ENCODE peak calls at places on chromosome 11, in eight cellular contexts. S is transverse colon; O is fibroblast of lung; P is CD8-positive, alpha-beta T cell; L is pancreas; E is brain microvascular endothelial cell; X is dorsolateral prefrontal cortex; F is stomach. Q is an unnamed sample.

GRCh38 chr11:67253872-67254624 is 12.2 kb upstream of the GRK2 start:
- DNase-seq in S (no peak), O (no peak), P (no peak), L (no peak), E (no peak), X (no peak), F (no peak), Q (no peak)

GRCh38 chr11:1149545-1149944 is 8.2 kb upstream of the MUC5AC start:
- DNase-seq in S (no peak), O (no peak), P (no peak), L (no peak), E (no peak), X (no peak), F (no peak), Q (no peak)

GRCh38 chr11:45187375-45187774 is 40.9 kb downstream of the PRDM11 start:
- DNase-seq in S (no peak), O (no peak), P (no peak), L (no peak), E (no peak), X (no peak), F (no peak), Q (no peak)

GRCh38 chr11:117413616-117414015 is 86.0 kb downstream of the CEP164 start:
- DNase-seq in S (no peak), O (no peak), P (no peak), L (no peak), E (no peak), X (no peak), F (no peak), Q (no peak)

GRCh38 chr11:82776377-82776776 is 42.7 kb upstream of the FAM181B start:
- DNase-seq in S (no peak), O (no peak), P (no peak), L (no peak), E (peak; percentile 41), X (no peak), F (no peak), Q (no peak)

GRCh38 chr11:58625826-58626460 is 3.5 kb downstream of the CNTF start:
- DNase-seq in S (no peak), O (peak; percentile 35), P (no peak), L (no peak), E (peak; percentile 75), X (no peak), F (no peak), Q (peak; percentile 80)

GRCh38 chr11:299951-300735 is 817 bp upstream of the IFITM5 start:
- DNase-seq in S (no peak), O (no peak), P (no peak), L (peak; percentile 61), E (no peak), X (no peak), F (no peak), Q (no peak)

GRCh38 chr11:110763249-110764011 is 51.2 kb upstream of the ARHGAP20 start:
- DNase-seq in S (peak; percentile 52), O (peak; percentile 86), P (no peak), L (peak; percentile 31), E (peak; percentile 31), X (no peak), F (peak; percentile 74), Q (no peak)

GRCh38 chr11:18669629-18670162 is 28.9 kb upstream of the TMEM86A start:
- DNase-seq in S (no peak), O (no peak), P (no peak), L (no peak), E (no peak), X (no peak), F (no peak), Q (no peak)

GRCh38 chr11:58905716-58906547 is 33.4 kb upstream of the GLYATL1 start:
- DNase-seq in S (peak; percentile 50), O (peak; percentile 94), P (no peak), L (peak; percentile 42), E (peak; percentile 89), X (peak; percentile 64), F (peak; percentile 50), Q (peak; percentile 70)

GRCh38 chr11:2664886-2665746 is 34.7 kb downstream of the KCNQ1OT1 start:
- DNase-seq in S (no peak), O (no peak), P (no peak), L (no peak), E (no peak), X (peak; percentile 30), F (peak; percentile 19), Q (no peak)

GRCh38 chr11:35579557-35580396 is 38.5 kb upstream of the FJX1 start:
- DNase-seq in S (no peak), O (peak; percentile 97), P (no peak), L (no peak), E (peak; percentile 77), X (no peak), F (no peak), Q (peak; percentile 25)

DNA sequence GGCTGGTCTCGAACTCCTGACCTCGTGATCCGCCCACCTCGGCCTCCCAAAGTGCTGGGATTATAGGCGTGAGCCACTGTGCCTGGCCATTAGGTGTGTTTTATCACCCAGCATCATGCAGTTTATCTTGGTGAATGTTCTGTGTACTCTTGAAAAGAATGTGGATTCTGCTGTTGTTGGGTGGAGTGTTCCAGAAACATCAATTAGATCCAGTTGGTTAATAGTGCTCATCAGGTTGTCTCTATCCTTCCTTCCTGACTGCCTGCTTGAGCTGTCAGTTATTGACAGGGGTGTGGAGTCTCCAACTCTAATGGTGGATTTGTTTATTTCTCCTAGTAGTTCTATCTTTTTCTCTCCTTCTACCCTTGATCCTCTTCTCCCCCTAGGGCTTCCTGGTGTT is 30.2 kb upstream of the PPP6R3 start:
- DNase-seq in S (no peak), O (no peak), P (no peak), L (no peak), E (no peak), X (no peak), F (no peak), Q (no peak)
- TF ChIP-seq CTCF in S (no peak), O (no peak), P (no peak), L (no peak), E (no peak), X (no peak), F (no peak), Q (no peak)

GRCh38 chr11:61971177-61972111 is 4.0 kb upstream of the FTH1 start:
- DNase-seq in S (peak; percentile 94), O (peak; percentile 100), P (peak; percentile 48), L (peak; percentile 98), E (peak; percentile 99), X (peak; percentile 93), F (peak; percentile 96), Q (peak; percentile 98)

GRCh38 chr11:61972796-61973602 is 5.6 kb upstream of the FTH1 start:
- DNase-seq in S (no peak), O (peak; percentile 93), P (peak; percentile 36), L (peak; percentile 47), E (no peak), X (no peak), F (no peak), Q (peak; percentile 80)

GRCh38 chr11:61969838-61970452 is 2.5 kb upstream of the FTH1 start:
- DNase-seq in S (no peak), O (peak; percentile 90), P (no peak), L (no peak), E (peak; percentile 31), X (no peak), F (no peak), Q (no peak)

GRCh38 chr11:61973603-61974162 is 6.2 kb upstream of the FTH1 start:
- DNase-seq in S (no peak), O (no peak), P (peak; percentile 44), L (no peak), E (no peak), X (no peak), F (no peak), Q (no peak)

DNA sequence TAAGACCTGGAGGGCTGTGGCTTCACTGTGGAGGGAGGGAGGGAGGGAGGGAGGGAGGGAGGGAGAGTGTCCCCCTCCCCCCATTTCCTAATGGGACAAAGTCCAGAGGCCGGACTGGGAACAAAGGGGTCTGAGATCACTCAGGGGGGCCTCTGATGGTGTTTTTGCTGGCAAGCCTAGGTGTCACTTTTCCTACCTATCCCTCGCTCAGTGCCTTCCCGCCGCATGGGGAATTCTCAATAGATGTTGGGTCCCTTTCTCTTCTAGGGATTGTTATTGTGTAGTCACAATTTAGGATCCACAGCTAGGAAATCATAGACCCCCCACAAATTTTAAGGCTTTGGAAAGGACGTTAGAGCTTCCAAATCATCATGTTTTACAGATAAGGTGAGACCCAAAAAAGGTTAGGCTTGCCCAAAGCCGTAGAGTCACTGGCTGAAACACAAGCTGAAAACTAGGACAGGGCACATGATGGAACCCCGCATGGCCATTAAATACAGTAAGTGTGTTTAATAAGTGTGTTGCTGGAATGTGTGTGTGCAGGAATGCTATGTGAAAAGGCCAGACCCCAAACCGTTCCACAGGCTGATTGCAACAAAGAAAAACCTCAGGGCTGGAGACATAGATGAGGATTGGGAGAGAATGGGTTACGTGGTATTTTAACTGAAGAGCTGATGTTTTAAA is 4.8 kb upstream of the FTH1 start:
- DNase-seq in S (no peak), O (no peak), P (peak; percentile 38), L (no peak), E (peak; percentile 53), X (no peak), F (no peak), Q (no peak)
- H3K4me3 ChIP-seq in S (peak overlapping the region; percentile 19), O (peak overlapping the region; percentile 3), P (no peak overlapping the region), L (no peak overlapping the region), E (peak overlapping the region; percentile 9), X (no peak overlapping the region), F (peak overlapping the region; percentile 26), Q (no peak overlapping the region)

GRCh38 chr11:129910360-129910759 is 15.0 kb upstream of the NFRKB start:
- DNase-seq in S (no peak), O (no peak), P (no peak), L (no peak), E (no peak), X (no peak), F (no peak), Q (no peak)

GRCh38 chr11:129911298-129911697 is 15.9 kb upstream of the NFRKB start:
- DNase-seq in S (no peak), O (peak; percentile 23), P (no peak), L (no peak), E (peak; percentile 11), X (no peak), F (no peak), Q (no peak)

GRCh38 chr11:129905402-129905801 is 10.0 kb upstream of the NFRKB start:
- DNase-seq in S (no peak), O (no peak), P (no peak), L (no peak), E (no peak), X (no peak), F (no peak), Q (no peak)
- H3K27me3 ChIP-seq in S (no peaks in the 10 kb centered on the region), O (no peaks in the 10 kb centered on the region), P (no peaks in the 10 kb centered on the region), L (no peaks in the 10 kb centered on the region), E (no peaks in the 10 kb centered on the region), X (no peaks in the 10 kb centered on the region), F (no peaks in the 10 kb centered on the region), Q (no peaks in the 10 kb centered on the region)

GRCh38 chr11:113695207-113695606 is 10.9 kb downstream of the TMPRSS5 start:
- DNase-seq in S (no peak), O (no peak), P (no peak), L (no peak), E (no peak), X (no peak), F (no peak), Q (no peak)

GRCh38 chr11:113693030-113693429 is 13.1 kb downstream of the TMPRSS5 start:
- DNase-seq in S (no peak), O (no peak), P (no peak), L (no peak), E (no peak), X (no peak), F (no peak), Q (no peak)

GRCh38 chr11:113689711-113690618 is 16.1 kb downstream of the TMPRSS5 start:
- DNase-seq in S (no peak), O (no peak), P (no peak), L (no peak), E (no peak), X (no peak), F (no peak), Q (no peak)

GRCh38 chr11:113694390-113694789 is 11.7 kb downstream of the TMPRSS5 start:
- DNase-seq in S (no peak), O (no peak), P (no peak), L (no peak), E (no peak), X (no peak), F (no peak), Q (no peak)

GRCh38 chr11:113690619-113691569 is 15.2 kb downstream of the TMPRSS5 start:
- DNase-seq in S (peak; percentile 80), O (peak; percentile 44), P (no peak), L (no peak), E (peak; percentile 69), X (no peak), F (peak; percentile 75), Q (no peak)
- TF ChIP-seq CTCF in S (no peak), O (peak; percentile 25), P (no peak), L (no peak), E (peak; percentile 59), X (peak; percentile 15), F (no peak), Q (peak; percentile 44)

Q was measured in kidney epithelial cell.